ENCODE peak calls at places on chromosomes 7 and 10, in nine cellular contexts. One of them, this sample, is unnamed.

GRCh38 chr10:44071479-44071878 is 313.4 kb downstream of the CXCL12 start:
- DNase-seq in A172: no peak
- DNase-seq in globus pallidus: no peak
- DNase-seq in PC-9: no peak
- DNase-seq in neural crest cell: no peak
- DNase-seq in cerebellar cortex: no peak
- DNase-seq in iris pigment epithelial cell: no peak
- DNase-seq in GM12878: no peak
- DNase-seq in immature natural killer cell: no peak
- DNase-seq in this sample: peak

GRCh38 chr10:23325132-23325531 is 19.5 kb downstream of the C10orf67 start:
- DNase-seq in iris pigment epithelial cell: peak
- DNase-seq in immature natural killer cell: no peak
- DNase-seq in neural crest cell: no peak
- DNase-seq in cerebellar cortex: no peak
- DNase-seq in A172: no peak
- DNase-seq in PC-9: no peak
- DNase-seq in GM12878: no peak
- DNase-seq in globus pallidus: no peak
- DNase-seq in this sample: no peak

GRCh38 chr10:78231930-78232329 is 198.3 kb downstream of the RPS24 start:
- DNase-seq in immature natural killer cell: no peak
- DNase-seq in PC-9: no peak
- DNase-seq in neural crest cell: no peak
- DNase-seq in iris pigment epithelial cell: no peak
- DNase-seq in cerebellar cortex: peak
- DNase-seq in globus pallidus: no peak
- DNase-seq in A172: no peak
- DNase-seq in GM12878: no peak
- DNase-seq in this sample: peak

GRCh38 chr7:143230602-143231457 is 9.0 kb downstream of the TAS2R40 start:
- DNase-seq in iris pigment epithelial cell: no peak
- DNase-seq in immature natural killer cell: no peak
- DNase-seq in PC-9: no peak
- DNase-seq in GM12878: no peak
- DNase-seq in neural crest cell: no peak
- DNase-seq in cerebellar cortex: no peak
- DNase-seq in globus pallidus: no peak
- DNase-seq in A172: no peak
- DNase-seq in this sample: no peak

GRCh38 chr10:43076876-43077420 is at the start of gene RET:
- DNase-seq in iris pigment epithelial cell: peak
- DNase-seq in globus pallidus: no peak
- DNase-seq in cerebellar cortex: peak
- DNase-seq in PC-9: no peak
- DNase-seq in immature natural killer cell: no peak
- DNase-seq in GM12878: no peak
- DNase-seq in A172: no peak
- DNase-seq in neural crest cell: no peak
- DNase-seq in this sample: no peak

GRCh38 chr7:95045236-95045923 is 138.0 kb downstream of the PPP1R9A start:
- DNase-seq in globus pallidus: peak
- DNase-seq in cerebellar cortex: no peak
- DNase-seq in iris pigment epithelial cell: no peak
- DNase-seq in immature natural killer cell: no peak
- DNase-seq in GM12878: no peak
- DNase-seq in A172: peak
- DNase-seq in neural crest cell: no peak
- DNase-seq in PC-9: no peak
- DNase-seq in this sample: no peak

GRCh38 chr10:46525177-46525823 is 31.2 kb downstream of the GPRIN2 start:
- DNase-seq in iris pigment epithelial cell: peak
- DNase-seq in neural crest cell: no peak
- DNase-seq in globus pallidus: no peak
- DNase-seq in PC-9: peak
- DNase-seq in immature natural killer cell: no peak
- DNase-seq in A172: peak
- DNase-seq in cerebellar cortex: no peak
- DNase-seq in GM12878: no peak
- DNase-seq in this sample: peak

GRCh38 chr7:20211376-20211775 is 5.8 kb downstream of the MACC1 start:
- DNase-seq in iris pigment epithelial cell: no peak
- DNase-seq in globus pallidus: no peak
- DNase-seq in cerebellar cortex: no peak
- DNase-seq in immature natural killer cell: no peak
- DNase-seq in neural crest cell: no peak
- DNase-seq in A172: no peak
- DNase-seq in GM12878: no peak
- DNase-seq in PC-9: no peak
- DNase-seq in this sample: peak

GRCh38 chr10:71597821-71598498 is 121.6 kb downstream of the C10orf105 start:
- DNase-seq in PC-9: no peak
- DNase-seq in cerebellar cortex: peak
- DNase-seq in immature natural killer cell: no peak
- DNase-seq in neural crest cell: no peak
- DNase-seq in A172: peak
- DNase-seq in iris pigment epithelial cell: peak
- DNase-seq in globus pallidus: peak
- DNase-seq in GM12878: no peak
- DNase-seq in this sample: peak

GRCh38 chr7:151744656-151745055 is 132.3 kb downstream of the PRKAG2 start:
- DNase-seq in globus pallidus: no peak
- DNase-seq in iris pigment epithelial cell: no peak
- DNase-seq in neural crest cell: no peak
- DNase-seq in A172: no peak
- DNase-seq in immature natural killer cell: no peak
- DNase-seq in cerebellar cortex: no peak
- DNase-seq in GM12878: no peak
- DNase-seq in PC-9: no peak
- DNase-seq in this sample: no peak

GRCh38 chr10:132479024-132479602 is 58.5 kb upstream of the INPP5A start:
- DNase-seq in A172: no peak
- DNase-seq in immature natural killer cell: no peak
- DNase-seq in PC-9: no peak
- DNase-seq in globus pallidus: no peak
- DNase-seq in neural crest cell: no peak
- DNase-seq in cerebellar cortex: no peak
- DNase-seq in iris pigment epithelial cell: no peak
- DNase-seq in GM12878: no peak
- DNase-seq in this sample: no peak

GRCh38 chr7:45885264-45885882 is 2.9 kb upstream of the IGFBP1 start:
- DNase-seq in neural crest cell: no peak
- DNase-seq in globus pallidus: no peak
- DNase-seq in A172: peak
- DNase-seq in iris pigment epithelial cell: no peak
- DNase-seq in GM12878: no peak
- DNase-seq in PC-9: peak
- DNase-seq in immature natural killer cell: no peak
- DNase-seq in cerebellar cortex: no peak
- DNase-seq in this sample: no peak

GRCh38 chr10:29702288-29703164 is 67.8 kb upstream of the SVIL start:
- DNase-seq in globus pallidus: no peak
- DNase-seq in neural crest cell: no peak
- DNase-seq in cerebellar cortex: no peak
- DNase-seq in immature natural killer cell: no peak
- DNase-seq in A172: no peak
- DNase-seq in GM12878: no peak
- DNase-seq in PC-9: no peak
- DNase-seq in iris pigment epithelial cell: peak
- DNase-seq in this sample: no peak

GRCh38 chr7:74575083-74575803 is 82.3 kb upstream of the GTF2I start:
- DNase-seq in cerebellar cortex: no peak
- DNase-seq in A172: peak
- DNase-seq in neural crest cell: no peak
- DNase-seq in iris pigment epithelial cell: peak
- DNase-seq in PC-9: peak
- DNase-seq in immature natural killer cell: no peak
- DNase-seq in globus pallidus: no peak
- DNase-seq in GM12878: no peak
- DNase-seq in this sample: peak

GRCh38 chr7:12440229-12440628 is 36.6 kb upstream of the VWDE start:
- DNase-seq in neural crest cell: no peak
- DNase-seq in immature natural killer cell: no peak
- DNase-seq in GM12878: no peak
- DNase-seq in A172: no peak
- DNase-seq in cerebellar cortex: no peak
- DNase-seq in PC-9: no peak
- DNase-seq in iris pigment epithelial cell: no peak
- DNase-seq in globus pallidus: no peak
- DNase-seq in this sample: no peak

GRCh38 chr10:109429956-109430760 is 493.2 kb downstream of the XPNPEP1 start:
- DNase-seq in neural crest cell: no peak
- DNase-seq in GM12878: no peak
- DNase-seq in globus pallidus: no peak
- DNase-seq in cerebellar cortex: no peak
- DNase-seq in PC-9: no peak
- DNase-seq in immature natural killer cell: no peak
- DNase-seq in iris pigment epithelial cell: peak
- DNase-seq in A172: peak
- DNase-seq in this sample: peak

GRCh38 chr7:113263749-113264148 is 145.4 kb upstream of the SMIM30 start:
- DNase-seq in PC-9: no peak
- DNase-seq in iris pigment epithelial cell: no peak
- DNase-seq in GM12878: no peak
- DNase-seq in immature natural killer cell: no peak
- DNase-seq in neural crest cell: no peak
- DNase-seq in cerebellar cortex: no peak
- DNase-seq in A172: no peak
- DNase-seq in globus pallidus: no peak
- DNase-seq in this sample: no peak

GRCh38 chr7:88688222-88688621 is 71.3 kb upstream of the ZNF804B start:
- DNase-seq in A172: no peak
- DNase-seq in cerebellar cortex: no peak
- DNase-seq in globus pallidus: no peak
- DNase-seq in PC-9: no peak
- DNase-seq in GM12878: no peak
- DNase-seq in iris pigment epithelial cell: no peak
- DNase-seq in immature natural killer cell: no peak
- DNase-seq in neural crest cell: no peak
- DNase-seq in this sample: no peak

GRCh38 chr10:88793747-88794299 is 8.7 kb upstream of the LIPM start:
- DNase-seq in GM12878: peak
- DNase-seq in iris pigment epithelial cell: peak
- DNase-seq in globus pallidus: no peak
- DNase-seq in neural crest cell: no peak
- DNase-seq in cerebellar cortex: no peak
- DNase-seq in PC-9: no peak
- DNase-seq in immature natural killer cell: no peak
- DNase-seq in A172: peak
- DNase-seq in this sample: peak

GRCh38 chr7:25750738-25751529 is 401.1 kb upstream of the NFE2L3 start:
- DNase-seq in PC-9: no peak
- DNase-seq in A172: no peak
- DNase-seq in globus pallidus: peak
- DNase-seq in cerebellar cortex: no peak
- DNase-seq in neural crest cell: no peak
- DNase-seq in immature natural killer cell: no peak
- DNase-seq in iris pigment epithelial cell: no peak
- DNase-seq in GM12878: no peak
- DNase-seq in this sample: no peak

GRCh38 chr10:116182426-116182825 is 90.6 kb downstream of the GFRA1 start:
- DNase-seq in neural crest cell: no peak
- DNase-seq in A172: no peak
- DNase-seq in cerebellar cortex: peak
- DNase-seq in immature natural killer cell: no peak
- DNase-seq in PC-9: no peak
- DNase-seq in GM12878: no peak
- DNase-seq in iris pigment epithelial cell: no peak
- DNase-seq in globus pallidus: no peak
- DNase-seq in this sample: no peak

GRCh38 chr7:55185941-55186609 is 167.3 kb downstream of the EGFR start:
- DNase-seq in iris pigment epithelial cell: peak
- DNase-seq in GM12878: no peak
- DNase-seq in immature natural killer cell: no peak
- DNase-seq in globus pallidus: no peak
- DNase-seq in cerebellar cortex: no peak
- DNase-seq in A172: peak
- DNase-seq in PC-9: peak
- DNase-seq in neural crest cell: no peak
- DNase-seq in this sample: peak

GRCh38 chr7:84202855-84203254 is 8.3 kb upstream of the SEMA3A start:
- DNase-seq in cerebellar cortex: no peak
- DNase-seq in neural crest cell: no peak
- DNase-seq in globus pallidus: no peak
- DNase-seq in A172: no peak
- DNase-seq in PC-9: no peak
- DNase-seq in immature natural killer cell: no peak
- DNase-seq in GM12878: no peak
- DNase-seq in iris pigment epithelial cell: no peak
- DNase-seq in this sample: no peak

GRCh38 chr7:4361774-4362173 is 320.3 kb upstream of the FOXK1 start:
- DNase-seq in neural crest cell: no peak
- DNase-seq in globus pallidus: no peak
- DNase-seq in PC-9: no peak
- DNase-seq in GM12878: no peak
- DNase-seq in cerebellar cortex: no peak
- DNase-seq in A172: no peak
- DNase-seq in immature natural killer cell: no peak
- DNase-seq in iris pigment epithelial cell: no peak
- DNase-seq in this sample: no peak

GRCh38 chr10:48242160-48242904 is 32.2 kb downstream of the FRMPD2 start:
- DNase-seq in globus pallidus: no peak
- DNase-seq in PC-9: no peak
- DNase-seq in neural crest cell: no peak
- DNase-seq in A172: no peak
- DNase-seq in cerebellar cortex: no peak
- DNase-seq in immature natural killer cell: no peak
- DNase-seq in iris pigment epithelial cell: no peak
- DNase-seq in GM12878: no peak
- DNase-seq in this sample: no peak

GRCh38 chr7:139112316-139112715 is 2.8 kb upstream of the ZC3HAV1 start:
- DNase-seq in cerebellar cortex: no peak
- DNase-seq in PC-9: no peak
- DNase-seq in A172: no peak
- DNase-seq in neural crest cell: no peak
- DNase-seq in iris pigment epithelial cell: no peak
- DNase-seq in GM12878: no peak
- DNase-seq in immature natural killer cell: no peak
- DNase-seq in globus pallidus: no peak
- DNase-seq in this sample: no peak

GRCh38 chr7:96388620-96389383 is 66.9 kb upstream of the SLC25A13 start:
- DNase-seq in A172: peak
- DNase-seq in PC-9: no peak
- DNase-seq in neural crest cell: no peak
- DNase-seq in GM12878: no peak
- DNase-seq in immature natural killer cell: no peak
- DNase-seq in iris pigment epithelial cell: peak
- DNase-seq in globus pallidus: no peak
- DNase-seq in cerebellar cortex: no peak
- DNase-seq in this sample: peak

GRCh38 chr10:132690401-132690800 is 95.5 kb downstream of the NKX6-2 start:
- DNase-seq in cerebellar cortex: no peak
- DNase-seq in A172: no peak
- DNase-seq in iris pigment epithelial cell: no peak
- DNase-seq in globus pallidus: no peak
- DNase-seq in neural crest cell: no peak
- DNase-seq in immature natural killer cell: no peak
- DNase-seq in GM12878: no peak
- DNase-seq in PC-9: no peak
- DNase-seq in this sample: no peak

This sample was measured in fibroblast of villous mesenchyme.